ENCODE peak calls at places on chromosomes 4 and X, in ten cellular contexts. N is GM12878, M is stomach, K is IMR-90, L is A549, I is heart left ventricle, X is esophagus muscularis mucosa, C is prostate gland, B is ovary, H is right lobe of liver. O is an unnamed sample. For H3K4me1, the result is how much of the 10 kb centered on the place peaks cover.

GRCh38 chr4:141849367-141849766 is 213.0 kb downstream of the IL15 start:
- DNase-seq in N (no peak), M (no peak), K (no peak), L (no peak), I (no peak), X (no peak), C (no peak), B (no peak), H (no peak), O (no peak)

GRCh38 chr4:20248155-20248558 is 3.5 kb upstream of the SLIT2 start:
- DNase-seq in N (no peak), M (no peak), K (peak), L (no peak), I (no peak), X (no peak), C (no peak), B (no peak), H (no peak), O (no peak)

GRCh38 chrX:124530803-124531202 is 184.4 kb downstream of the SH2D1A start:
- DNase-seq in N (no peak), M (no peak), K (no peak), L (no peak), I (no peak), X (no peak), C (peak), B (no peak), H (no peak), O (no peak)

GRCh38 chr4:140277576-140277975 is 95.9 kb upstream of the SCOC start:
- DNase-seq in N (no peak), M (no peak), K (peak), L (no peak), I (no peak), X (no peak), C (no peak), B (no peak), H (no peak), O (no peak)

GRCh38 chr4:113603926-113604325 is 157.6 kb downstream of the CAMK2D start:
- DNase-seq in N (no peak), M (no peak), K (peak), L (no peak), I (no peak), X (no peak), C (no peak), B (no peak), H (no peak), O (no peak)

GRCh38 chr4:26288308-26288982 is 32.4 kb upstream of the RBPJ start:
- DNase-seq in N (peak), M (no peak), K (peak), L (no peak), I (peak), X (no peak), C (no peak), B (no peak), H (no peak), O (peak)

GRCh38 chr4:5905714-5906113 is 12.8 kb upstream of the CRMP1 start:
- DNase-seq in N (no peak), M (no peak), K (no peak), L (no peak), I (no peak), X (no peak), C (no peak), B (no peak), H (no peak), O (no peak)

GRCh38 chrX:39418936-39419659 is 617.8 kb downstream of the MID1IP1 start:
- DNase-seq in N (no peak), M (peak), K (no peak), L (no peak), I (peak), X (no peak), C (no peak), B (peak), H (no peak), O (peak)

GRCh38 chrX:43958529-43958928 is 14.7 kb downstream of the NDP start:
- DNase-seq in N (peak), M (no peak), K (peak), L (peak), I (no peak), X (no peak), C (peak), B (no peak), H (no peak), O (peak)

GRCh38 chr4:113407409-113407808 is 354.1 kb downstream of the CAMK2D start:
- DNase-seq in N (no peak), M (no peak), K (no peak), L (no peak), I (no peak), X (no peak), C (no peak), B (no peak), H (no peak), O (no peak)

GRCh38 chr4:106671711-106672110 is 303.1 kb upstream of the GIMD1 start:
- DNase-seq in N (no peak), M (no peak), K (no peak), L (no peak), I (no peak), X (no peak), C (no peak), B (no peak), H (no peak), O (no peak)

GRCh38 chrX:39171686-39172085 is 370.4 kb downstream of the MID1IP1 start:
- DNase-seq in N (no peak), M (no peak), K (no peak), L (no peak), I (no peak), X (no peak), C (no peak), B (no peak), H (no peak), O (no peak)

GRCh38 chr4:117700111-117700892 is 334.0 kb upstream of the NDST3 start:
- DNase-seq in N (no peak), M (no peak), K (peak), L (no peak), I (no peak), X (no peak), C (no peak), B (no peak), H (no peak), O (no peak)

GRCh38 chr4:153148796-153149195 is 55.4 kb upstream of the TRIM2 start:
- DNase-seq in N (no peak), M (no peak), K (peak), L (no peak), I (no peak), X (no peak), C (no peak), B (no peak), H (no peak), O (no peak)

GRCh38 chr4:52868138-52868537 is 6.0 kb downstream of the RASL11B start:
- DNase-seq in N (no peak), M (no peak), K (no peak), L (no peak), I (peak), X (no peak), C (peak), B (peak), H (no peak), O (peak)

GRCh38 chr4:34723606-34724005 is 1520.7 kb downstream of the ARAP2 start:
- DNase-seq in N (no peak), M (no peak), K (no peak), L (no peak), I (no peak), X (no peak), C (no peak), B (no peak), H (no peak), O (no peak)

GRCh38 chr4:80188457-80188800 is 8.9 kb upstream of the PRDM8 start:
- DNase-seq in N (no peak), M (no peak), K (no peak), L (no peak), I (no peak), X (no peak), C (no peak), B (no peak), H (no peak), O (no peak)

GRCh38 chr4:6425911-6426310 is 46.5 kb downstream of the PPP2R2C start:
- DNase-seq in N (no peak), M (no peak), K (no peak), L (no peak), I (no peak), X (no peak), C (no peak), B (no peak), H (no peak), O (no peak)

GRCh38 chr4:169957785-169958184 is 68.4 kb downstream of the MFAP3L start:
- DNase-seq in N (no peak), M (no peak), K (no peak), L (no peak), I (no peak), X (no peak), C (no peak), B (no peak), H (no peak), O (no peak)

GRCh38 chrX:20144491-20144890 is 2.9 kb upstream of the EIF1AX start:
- DNase-seq in N (no peak), M (no peak), K (peak), L (no peak), I (no peak), X (no peak), C (no peak), B (no peak), H (no peak), O (no peak)

GRCh38 chrX:17608898-17609297 is 128.4 kb upstream of the SCML1 start:
- DNase-seq in N (no peak), M (no peak), K (no peak), L (no peak), I (no peak), X (no peak), C (no peak), B (no peak), H (no peak), O (peak)

GRCh38 chrX:13220916-13221315 is 98.9 kb downstream of the ATXN3L start:
- DNase-seq in N (no peak), M (no peak), K (peak), L (no peak), I (no peak), X (no peak), C (no peak), B (no peak), H (no peak), O (no peak)

GRCh38 chr4:26337612-26338011 is 16.8 kb downstream of the RBPJ start:
- DNase-seq in N (no peak), M (no peak), K (no peak), L (no peak), I (no peak), X (no peak), C (no peak), B (no peak), H (no peak), O (no peak)

GRCh38 chr4:105569851-105570207 is 17.4 kb downstream of the ARHGEF38 start:
- DNase-seq in N (no peak), M (no peak), K (no peak), L (no peak), I (peak), X (no peak), C (no peak), B (no peak), H (no peak), O (no peak)

GRCh38 chr4:6258026-6258360 is 11.7 kb upstream of the WFS1 start:
- DNase-seq in N (no peak), M (no peak), K (no peak), L (no peak), I (no peak), X (no peak), C (no peak), B (no peak), H (no peak), O (no peak)

GRCh38 chr4:82711158-82711785 is 87.3 kb downstream of the SCD5 start:
- DNase-seq in N (no peak), M (no peak), K (no peak), L (no peak), I (no peak), X (no peak), C (no peak), B (no peak), H (no peak), O (no peak)

GRCh38 chr4:82708982-82709381 is 89.6 kb downstream of the SCD5 start:
- DNase-seq in N (no peak), M (no peak), K (no peak), L (no peak), I (no peak), X (no peak), C (no peak), B (no peak), H (no peak), O (no peak)

GRCh38 chr4:82713856-82714255 is 84.7 kb downstream of the SCD5 start:
- DNase-seq in N (no peak), M (no peak), K (peak), L (no peak), I (no peak), X (no peak), C (no peak), B (no peak), H (no peak), O (no peak)

GRCh38 chr4:82706349-82707000 is 92.1 kb downstream of the SCD5 start:
- DNase-seq in N (no peak), M (no peak), K (no peak), L (no peak), I (no peak), X (no peak), C (no peak), B (no peak), H (no peak), O (no peak)

GRCh38 chr4:82710202-82710929 is 88.2 kb downstream of the SCD5 start:
- DNase-seq in N (no peak), M (no peak), K (no peak), L (no peak), I (no peak), X (no peak), C (no peak), B (no peak), H (no peak), O (peak)
- H3K4me1 ChIP-seq in N (under half), M (under half), K (under half), L (under half), I (under half), X (under half), C (under half), B (under half), H (under half), O (half or more)

GRCh38 chrX:74259879-74260491 is 44.0 kb upstream of the ZCCHC13 start:
- DNase-seq in N (no peak), M (no peak), K (no peak), L (no peak), I (no peak), X (no peak), C (no peak), B (no peak), H (no peak), O (no peak)
- TF ChIP-seq POLR2A in N (no peak), M (no peak), K (no peak), L (no peak), I (no peak), X (no peak), C (no peak), B (no peak), H (no peak), O (no peak)

DNA sequence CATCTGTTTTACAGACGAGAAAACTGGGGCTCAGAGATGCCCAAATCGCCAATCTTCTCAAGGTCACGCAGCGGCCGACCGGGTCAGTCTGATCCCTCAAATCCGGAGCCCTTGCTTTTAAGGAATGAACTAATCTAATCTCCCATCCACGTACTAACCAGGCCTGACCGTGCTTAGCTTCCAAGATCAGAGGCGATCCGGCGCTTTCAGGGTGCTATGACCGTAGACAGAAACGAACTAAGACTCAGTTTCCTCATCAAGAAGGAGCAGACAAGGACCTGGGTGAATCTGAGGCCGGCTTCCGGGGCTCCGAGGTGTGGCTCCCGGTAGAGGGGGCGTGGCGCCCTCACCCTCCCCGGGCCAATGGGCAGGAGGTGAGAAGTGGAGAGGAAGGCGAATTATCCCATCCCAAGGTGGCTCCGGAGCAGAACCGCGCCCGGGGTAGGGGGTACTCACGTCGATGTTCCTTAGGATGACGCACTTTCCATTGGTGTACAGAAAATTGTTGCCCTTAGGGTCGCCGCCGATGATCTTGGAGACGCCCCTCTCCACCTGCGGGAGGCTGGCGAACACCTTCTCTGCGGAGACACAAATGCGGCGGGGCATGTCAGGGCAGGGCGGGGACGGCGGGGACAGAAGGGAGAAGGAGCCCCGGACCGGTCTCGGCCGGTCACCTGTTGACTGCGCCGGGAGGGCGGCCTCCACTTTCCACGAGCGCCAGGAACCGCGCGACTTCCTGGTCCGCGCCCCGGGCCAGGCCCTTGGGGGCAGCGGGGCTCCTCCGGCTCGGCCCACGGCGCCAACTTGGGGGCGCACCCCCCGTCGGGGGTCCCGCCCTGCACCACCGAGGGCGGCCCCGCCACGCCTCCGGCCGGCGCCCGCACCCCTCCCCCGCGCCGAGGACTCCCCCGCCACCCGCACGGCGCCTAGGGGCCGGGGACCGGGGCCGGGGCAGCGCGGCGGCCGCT is 658 bp downstream of the WDR1 start:
- DNase-seq in N (peak), M (peak), K (no peak), L (peak), I (peak), X (no peak), C (peak), B (peak), H (peak), O (peak)
- H3K4me1 ChIP-seq in N (under half), M (half or more), K (under half), L (under half), I (half or more), X (half or more), C (under half), B (under half), H (under half), O (under half)

GRCh38 chr4:65241257-65241997 is 428.9 kb downstream of the EPHA5 start:
- DNase-seq in N (no peak), M (no peak), K (no peak), L (no peak), I (no peak), X (no peak), C (no peak), B (no peak), H (peak), O (no peak)
- TF ChIP-seq POLR2A in N (no peak), M (no peak), K (no peak), L (no peak), I (no peak), X (no peak), C (no peak), B (no peak), H (no peak), O (no peak)

DNA sequence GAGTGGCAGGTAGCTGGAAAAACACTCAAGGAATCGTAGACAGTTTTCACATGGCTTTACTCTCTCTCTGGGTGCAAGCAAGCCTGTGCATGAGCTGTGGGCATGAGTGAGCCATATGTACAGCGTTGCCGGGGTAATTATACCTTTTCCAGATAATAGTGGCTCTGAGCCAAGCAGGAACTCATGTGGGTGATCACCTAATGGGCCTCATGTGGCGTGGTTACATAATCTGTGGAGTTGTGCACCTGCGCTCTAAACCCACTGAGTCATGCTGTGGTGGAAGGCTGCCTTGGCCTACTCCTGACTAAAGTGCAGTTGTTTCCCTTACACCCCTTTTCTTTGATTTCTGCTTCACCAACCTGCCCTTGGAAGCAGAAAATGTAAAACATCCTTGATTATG is 1564.5 kb upstream of the PCDH10 start:
- DNase-seq in N (no peak), M (no peak), K (no peak), L (no peak), I (no peak), X (no peak), C (no peak), B (no peak), H (no peak), O (no peak)
- H3K4me1 ChIP-seq in N (under half), M (under half), K (under half), L (under half), I (under half), X (under half), C (under half), B (under half), H (under half), O (under half)

DNA sequence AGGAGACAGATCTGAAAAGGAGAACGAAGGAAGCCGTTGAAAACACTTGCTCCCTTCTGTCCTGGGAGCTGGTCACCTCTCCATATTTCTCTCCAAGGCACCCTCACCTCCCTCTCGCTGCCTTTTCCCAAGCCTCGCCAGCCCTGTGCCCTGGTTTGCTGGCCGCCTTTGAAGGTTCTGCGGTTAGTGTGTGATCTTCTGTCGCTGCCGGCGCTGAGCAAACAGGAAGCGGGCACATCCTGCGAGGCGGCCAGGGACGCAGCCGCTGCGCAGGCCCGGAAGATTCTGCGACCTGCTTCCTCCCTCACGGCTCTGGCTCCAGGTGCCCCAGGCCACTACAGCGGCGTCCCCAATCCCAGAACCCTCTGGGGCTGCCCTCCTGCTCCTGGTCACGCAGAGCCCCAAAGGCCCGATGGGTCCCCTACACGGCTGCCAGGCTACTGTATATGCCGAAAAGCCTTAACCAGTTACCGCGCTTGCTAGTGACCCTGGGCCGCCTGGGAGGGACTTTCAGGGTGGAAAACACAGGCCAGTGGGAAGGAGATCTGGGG is 2.5 kb upstream of the SASH3 start:
- DNase-seq in N (no peak), M (peak), K (no peak), L (no peak), I (peak), X (no peak), C (peak), B (no peak), H (peak), O (peak)
- TF ChIP-seq POLR2A in N (peak), M (no peak), K (no peak), L (no peak), I (no peak), X (no peak), C (no peak), B (no peak), H (peak), O (no peak)

DNA sequence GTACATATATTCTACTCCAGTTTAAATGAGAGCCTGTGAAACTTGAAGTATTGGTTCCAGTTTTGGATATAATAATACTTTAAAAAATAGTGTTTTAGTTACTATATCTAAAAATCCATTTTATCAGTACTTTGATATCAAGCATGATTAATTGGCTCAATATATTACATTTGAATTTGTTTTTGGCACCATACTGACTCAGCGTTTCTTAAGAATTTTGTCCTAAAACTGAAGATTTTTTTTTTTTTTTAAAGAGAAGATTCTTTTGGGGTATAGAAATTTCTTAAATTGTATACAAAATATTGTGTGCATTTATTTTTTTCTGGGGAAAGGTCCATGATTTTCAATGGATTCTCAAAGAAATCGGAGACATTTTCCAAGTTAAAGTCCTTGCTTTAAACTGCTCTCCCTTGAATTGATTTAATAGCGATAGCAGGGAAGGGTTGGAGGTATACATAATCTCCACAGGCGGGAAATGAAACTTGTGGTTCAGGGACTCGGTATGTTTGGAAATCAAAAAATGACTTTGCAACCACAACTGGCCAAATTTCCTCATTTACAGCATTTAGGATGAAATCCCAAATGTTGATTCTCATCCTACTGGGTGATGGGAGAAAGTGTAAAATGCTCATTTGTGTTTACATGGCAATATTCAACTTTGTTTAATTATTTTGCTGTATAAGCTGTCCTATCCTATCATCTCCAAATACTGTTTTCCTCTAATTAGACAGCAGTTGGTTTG is 62.3 kb downstream of the TMA16 start:
- DNase-seq in N (no peak), M (no peak), K (no peak), L (no peak), I (no peak), X (no peak), C (no peak), B (no peak), H (no peak), O (no peak)
- H3K4me1 ChIP-seq in N (under half), M (under half), K (under half), L (under half), I (under half), X (under half), C (under half), B (under half), H (under half), O (under half)

GRCh38 chr4:15778742-15779231 is 659 bp downstream of the CD38 start:
- DNase-seq in N (no peak), M (no peak), K (no peak), L (peak), I (peak), X (no peak), C (peak), B (no peak), H (peak), O (peak)
- TF ChIP-seq POLR2A in N (no peak), M (no peak), K (no peak), L (no peak), I (no peak), X (no peak), C (no peak), B (no peak), H (no peak), O (no peak)